ENCODE peak calls at places on chromosomes 7 and 10, in four cellular contexts. One of them, this sample, is unnamed.

GRCh38 chr10:123008379-123009104 is at the start of the genes ACADSB and IKZF5:
- DNase-seq in PC-3: peak; percentile 89
- DNase-seq in fibroblast of lung: peak; percentile 97
- DNase-seq in neural progenitor cell: peak; percentile 99
- DNase-seq in this sample: peak; percentile 99

GRCh38 chr7:152312316-152312715 is 123.5 kb downstream of the KMT2C start:
- DNase-seq in PC-3: no peak
- DNase-seq in neural progenitor cell: no peak
- DNase-seq in fibroblast of lung: peak; percentile 22
- DNase-seq in this sample: no peak

GRCh38 chr10:43689007-43689491 is 40.4 kb upstream of the ZNF32 start:
- DNase-seq in neural progenitor cell: no peak
- DNase-seq in PC-3: no peak
- DNase-seq in fibroblast of lung: no peak
- DNase-seq in this sample: no peak

GRCh38 chr10:125762692-125763648 is 12.7 kb downstream of the MMP21 start:
- DNase-seq in PC-3: no peak
- DNase-seq in neural progenitor cell: no peak
- DNase-seq in fibroblast of lung: no peak
- DNase-seq in this sample: no peak

GRCh38 chr10:52488606-52489485 is 174.8 kb downstream of the DKK1 start:
- DNase-seq in fibroblast of lung: peak; percentile 26
- DNase-seq in PC-3: peak; percentile 99
- DNase-seq in neural progenitor cell: peak; percentile 41
- DNase-seq in this sample: peak; percentile 63

GRCh38 chr7:100374601-100375000 is 1.3 kb downstream of the PILRA start:
- DNase-seq in neural progenitor cell: no peak
- DNase-seq in PC-3: no peak
- DNase-seq in fibroblast of lung: no peak
- DNase-seq in this sample: no peak

GRCh38 chr7:28046035-28046434 is 134.6 kb downstream of the JAZF1 start:
- DNase-seq in fibroblast of lung: no peak
- DNase-seq in neural progenitor cell: no peak
- DNase-seq in PC-3: no peak
- DNase-seq in this sample: no peak

GRCh38 chr10:23994459-23995046 is 214.4 kb upstream of the KIAA1217 start:
- DNase-seq in PC-3: peak; percentile 69
- DNase-seq in neural progenitor cell: peak; percentile 69
- DNase-seq in fibroblast of lung: peak; percentile 40
- DNase-seq in this sample: peak; percentile 83

GRCh38 chr7:154744861-154745258 is 258.1 kb downstream of the PAXIP1 start:
- DNase-seq in fibroblast of lung: no peak
- DNase-seq in neural progenitor cell: no peak
- DNase-seq in PC-3: no peak
- DNase-seq in this sample: no peak

GRCh38 chr10:61939575-61940301 is 38.2 kb downstream of the ARID5B start:
- DNase-seq in fibroblast of lung: peak; percentile 87
- DNase-seq in neural progenitor cell: no peak
- DNase-seq in PC-3: peak; percentile 100
- DNase-seq in this sample: no peak

GRCh38 chr10:129323311-129323710 is 143.7 kb upstream of the MGMT start:
- DNase-seq in neural progenitor cell: peak; percentile 63
- DNase-seq in fibroblast of lung: no peak
- DNase-seq in PC-3: no peak
- DNase-seq in this sample: no peak

GRCh38 chr10:15433850-15434537 is 62.9 kb upstream of the FAM171A1 start:
- DNase-seq in PC-3: peak; percentile 50
- DNase-seq in neural progenitor cell: peak; percentile 68
- DNase-seq in fibroblast of lung: peak; percentile 32
- DNase-seq in this sample: peak; percentile 81

GRCh38 chr7:17870406-17870805 is 69.9 kb downstream of the SNX13 start:
- DNase-seq in PC-3: no peak
- DNase-seq in neural progenitor cell: no peak
- DNase-seq in fibroblast of lung: no peak
- DNase-seq in this sample: no peak

GRCh38 chr10:24790599-24790998 is 66.9 kb upstream of the ARHGAP21 start:
- DNase-seq in fibroblast of lung: peak; percentile 28
- DNase-seq in neural progenitor cell: peak; percentile 76
- DNase-seq in PC-3: no peak
- DNase-seq in this sample: no peak

GRCh38 chr7:103010220-103010607 is 64.4 kb downstream of the FBXL13 start:
- DNase-seq in PC-3: no peak
- DNase-seq in fibroblast of lung: no peak
- DNase-seq in neural progenitor cell: no peak
- DNase-seq in this sample: no peak

GRCh38 chr10:77788496-77789010 is 138.0 kb downstream of the DLG5 start:
- DNase-seq in fibroblast of lung: no peak
- DNase-seq in neural progenitor cell: no peak
- DNase-seq in PC-3: no peak
- DNase-seq in this sample: no peak

GRCh38 chr10:6426317-6426716 is 153.8 kb downstream of the PRKCQ start:
- DNase-seq in fibroblast of lung: no peak
- DNase-seq in neural progenitor cell: no peak
- DNase-seq in PC-3: no peak
- DNase-seq in this sample: no peak

GRCh38 chr7:36128448-36129047 is 24.5 kb upstream of the EEPD1 start:
- DNase-seq in fibroblast of lung: peak; percentile 91
- DNase-seq in PC-3: peak; percentile 96
- DNase-seq in neural progenitor cell: no peak
- DNase-seq in this sample: peak; percentile 67

GRCh38 chr10:8296090-8296741 is 241.7 kb downstream of the GATA3 start:
- DNase-seq in neural progenitor cell: peak; percentile 50
- DNase-seq in fibroblast of lung: no peak
- DNase-seq in PC-3: no peak
- DNase-seq in this sample: peak; percentile 38

GRCh38 chr10:32039745-32040144 is 16.5 kb downstream of the KIF5B start:
- DNase-seq in PC-3: no peak
- DNase-seq in fibroblast of lung: no peak
- DNase-seq in neural progenitor cell: no peak
- DNase-seq in this sample: no peak

GRCh38 chr10:103519798-103520197 is 26.3 kb downstream of the NEURL1 start:
- DNase-seq in neural progenitor cell: no peak
- DNase-seq in PC-3: no peak
- DNase-seq in fibroblast of lung: no peak
- DNase-seq in this sample: no peak

DNA sequence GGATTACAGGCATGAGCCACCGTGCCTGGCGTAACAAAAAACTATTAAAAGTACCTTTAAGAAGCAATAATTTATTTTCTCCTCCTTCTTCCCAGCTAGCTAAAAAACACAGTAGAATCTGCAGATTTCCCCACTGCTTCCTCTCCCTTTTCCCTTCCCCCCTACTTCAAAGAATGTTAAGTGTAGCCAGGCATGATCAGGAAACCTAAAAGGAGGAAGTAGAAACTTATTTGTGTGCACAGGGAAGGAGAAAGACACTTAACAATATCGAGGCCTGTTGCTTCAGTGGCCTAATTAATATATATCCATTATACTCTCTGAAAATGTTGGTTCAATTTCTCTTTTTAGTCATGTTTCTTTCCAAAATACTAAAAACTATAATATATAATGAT is 127.7 kb downstream of the NRBF2 start:
- DNase-seq in fibroblast of lung: no peak
- DNase-seq in neural progenitor cell: no peak
- DNase-seq in PC-3: peak; percentile 31
- DNase-seq in this sample: no peak
- H4K20me1 ChIP-seq in fibroblast of lung: no peaks in the 10 kb centered on the region
- H4K20me1 ChIP-seq in neural progenitor cell: peaks cover 25% of the 10 kb centered on the region
- H4K20me1 ChIP-seq in PC-3: peaks cover 62% of the 10 kb centered on the region
- H4K20me1 ChIP-seq in this sample: peaks cover 74% of the 10 kb centered on the region

GRCh38 chr7:1934756-1935155 is 264.7 kb downstream of the ELFN1 start:
- DNase-seq in neural progenitor cell: no peak
- DNase-seq in fibroblast of lung: no peak
- DNase-seq in PC-3: no peak
- DNase-seq in this sample: no peak

GRCh38 chr7:1935176-1936005 is 265.3 kb downstream of the ELFN1 start:
- DNase-seq in PC-3: no peak
- DNase-seq in neural progenitor cell: no peak
- DNase-seq in fibroblast of lung: no peak
- DNase-seq in this sample: no peak

GRCh38 chr7:1937252-1937605 is 267.2 kb downstream of the ELFN1 start:
- DNase-seq in PC-3: no peak
- DNase-seq in neural progenitor cell: no peak
- DNase-seq in fibroblast of lung: no peak
- DNase-seq in this sample: no peak

GRCh38 chr7:1936531-1937251 is 266.6 kb downstream of the ELFN1 start:
- DNase-seq in fibroblast of lung: no peak
- DNase-seq in PC-3: no peak
- DNase-seq in neural progenitor cell: no peak
- DNase-seq in this sample: no peak

GRCh38 chr7:1936006-1936310 is 265.9 kb downstream of the ELFN1 start:
- DNase-seq in fibroblast of lung: no peak
- DNase-seq in PC-3: no peak
- DNase-seq in neural progenitor cell: no peak
- DNase-seq in this sample: no peak
- H4K20me1 ChIP-seq in fibroblast of lung: no peaks in the 10 kb centered on the region
- H4K20me1 ChIP-seq in PC-3: no peaks in the 10 kb centered on the region
- H4K20me1 ChIP-seq in neural progenitor cell: no peaks in the 10 kb centered on the region
- H4K20me1 ChIP-seq in this sample: no peaks in the 10 kb centered on the region

DNA sequence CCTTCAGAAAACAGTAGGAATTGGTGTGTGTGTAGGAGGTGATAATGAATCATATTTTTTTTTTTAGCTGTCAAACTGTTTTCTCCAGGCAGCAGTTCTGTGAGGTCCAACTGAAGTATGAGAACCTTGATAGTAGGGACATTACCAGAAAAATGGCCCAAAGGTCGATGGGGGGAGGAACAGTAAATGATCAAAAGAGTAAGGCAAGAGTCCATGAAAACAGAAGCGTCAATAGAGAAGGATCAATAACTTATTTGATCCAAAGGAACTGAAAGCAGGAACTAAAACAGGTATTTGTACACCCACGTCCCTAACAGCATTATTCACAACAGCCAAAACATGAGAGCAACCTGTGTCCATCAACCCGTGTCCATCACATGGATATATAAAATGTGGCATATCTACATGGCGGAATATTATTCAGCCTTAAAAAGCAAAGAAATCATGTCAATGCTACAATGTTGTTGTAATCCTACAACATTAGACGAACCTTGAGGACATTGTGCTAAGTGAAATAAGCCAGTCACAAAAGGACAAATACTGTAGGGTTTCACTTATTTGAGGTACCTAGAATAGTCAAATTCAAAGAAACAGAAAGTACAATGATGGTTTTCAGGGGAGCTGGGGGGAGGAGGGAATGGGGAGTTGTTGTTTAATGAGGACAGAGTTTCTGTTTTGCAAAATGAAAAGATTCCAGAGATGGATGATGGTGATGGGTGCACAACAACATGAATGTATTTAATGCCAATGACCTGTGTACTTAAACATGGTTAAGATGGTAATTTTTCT is 214.0 kb upstream of the KLF14 start:
- DNase-seq in neural progenitor cell: no peak
- DNase-seq in PC-3: no peak
- DNase-seq in fibroblast of lung: no peak
- DNase-seq in this sample: no peak
- H4K20me1 ChIP-seq in neural progenitor cell: no peaks in the 10 kb centered on the region
- H4K20me1 ChIP-seq in PC-3: no peaks in the 10 kb centered on the region
- H4K20me1 ChIP-seq in fibroblast of lung: no peaks in the 10 kb centered on the region
- H4K20me1 ChIP-seq in this sample: no peaks in the 10 kb centered on the region

GRCh38 chr7:30304177-30304884 is 19.9 kb downstream of the ZNRF2 start:
- DNase-seq in fibroblast of lung: no peak
- DNase-seq in neural progenitor cell: no peak
- DNase-seq in PC-3: no peak
- DNase-seq in this sample: no peak
- H4K20me1 ChIP-seq in fibroblast of lung: no peaks in the 10 kb centered on the region
- H4K20me1 ChIP-seq in neural progenitor cell: peaks cover 58% of the 10 kb centered on the region
- H4K20me1 ChIP-seq in PC-3: no peaks in the 10 kb centered on the region
- H4K20me1 ChIP-seq in this sample: no peaks in the 10 kb centered on the region

DNA sequence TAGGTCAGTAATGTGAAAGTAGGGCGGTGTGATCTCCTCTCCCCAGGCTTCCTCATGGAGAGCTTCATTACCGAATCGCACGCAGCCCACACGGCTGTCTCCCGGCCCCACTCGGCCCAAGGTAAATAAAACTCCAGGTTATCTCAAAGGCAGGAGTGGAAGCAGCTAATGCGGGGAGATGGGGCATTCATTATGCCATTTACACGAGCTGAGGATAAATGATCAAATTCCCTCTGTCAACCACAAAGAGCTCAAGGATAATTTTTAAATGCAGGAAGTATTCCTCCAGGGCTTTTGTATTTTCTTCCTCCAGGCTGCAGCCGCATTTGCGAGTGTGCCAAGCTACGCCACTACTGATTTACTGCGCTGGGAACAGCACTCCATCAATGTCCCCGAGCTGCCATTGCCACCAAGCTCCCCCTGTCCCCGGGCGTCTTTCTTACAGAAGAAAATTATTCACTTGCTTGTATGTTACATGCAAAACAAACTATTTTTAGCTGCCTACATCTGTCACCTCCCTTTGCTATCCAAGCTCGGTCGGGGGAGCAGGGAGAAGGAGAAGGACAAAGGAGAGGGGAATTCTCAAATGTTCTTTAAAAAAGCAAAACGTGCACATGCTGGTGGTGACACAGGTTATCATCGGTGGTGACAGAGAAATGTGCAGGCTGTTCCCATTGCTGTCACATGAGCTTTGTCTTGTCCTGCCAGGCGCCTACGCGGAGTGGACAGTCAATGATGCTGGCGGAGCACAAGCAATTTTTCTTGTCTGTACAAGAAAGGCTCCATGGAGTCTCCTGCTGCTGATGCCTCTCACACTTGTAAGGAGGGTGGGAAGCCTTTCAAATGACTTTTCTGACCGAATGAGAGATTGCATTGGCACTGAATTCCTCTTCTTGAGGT is 93.2 kb downstream of the ADARB2 start:
- DNase-seq in PC-3: no peak
- DNase-seq in neural progenitor cell: no peak
- DNase-seq in fibroblast of lung: no peak
- DNase-seq in this sample: no peak
- H4K20me1 ChIP-seq in PC-3: no peaks in the 10 kb centered on the region
- H4K20me1 ChIP-seq in neural progenitor cell: peaks cover 16% of the 10 kb centered on the region
- H4K20me1 ChIP-seq in fibroblast of lung: no peaks in the 10 kb centered on the region
- H4K20me1 ChIP-seq in this sample: no peaks in the 10 kb centered on the region

DNA sequence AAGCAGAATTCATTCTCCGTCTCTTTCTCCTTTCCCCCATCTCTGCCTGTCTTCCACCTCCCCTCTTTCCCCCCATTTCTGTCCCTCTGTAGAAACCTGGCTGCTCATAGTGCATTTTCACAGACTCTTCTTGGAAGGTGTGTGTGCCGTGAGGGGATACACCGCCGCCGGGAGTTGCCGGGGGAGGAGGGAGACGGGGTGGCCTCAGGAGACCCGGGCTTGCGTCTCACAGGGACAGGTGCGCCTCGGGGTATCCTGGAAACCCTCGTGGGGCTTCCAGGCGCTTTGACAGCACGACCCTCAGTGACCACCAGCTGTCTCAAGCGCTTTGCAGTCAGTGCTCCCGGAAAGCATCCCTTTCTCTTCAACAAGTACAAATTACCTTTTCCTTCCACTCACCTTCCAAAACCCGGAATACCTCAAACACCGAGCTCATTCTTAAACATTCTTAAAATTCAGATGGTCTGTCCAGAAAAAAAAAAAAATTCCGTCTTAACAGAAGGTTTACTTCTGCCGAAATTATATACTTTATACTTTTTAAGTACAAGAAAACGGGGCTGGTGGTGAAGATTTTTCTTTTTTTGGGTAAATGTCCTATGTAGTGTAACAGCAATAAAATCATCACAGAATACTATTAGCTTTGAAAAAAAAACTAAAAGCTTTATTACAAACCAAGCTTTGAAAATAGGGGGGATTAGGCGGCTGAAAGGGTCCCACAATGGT is 8.2 kb downstream of the EMX2 start:
- DNase-seq in neural progenitor cell: peak; percentile 68
- DNase-seq in fibroblast of lung: no peak
- DNase-seq in PC-3: no peak
- DNase-seq in this sample: no peak
- H4K20me1 ChIP-seq in neural progenitor cell: peaks cover 75% of the 10 kb centered on the region
- H4K20me1 ChIP-seq in fibroblast of lung: no peaks in the 10 kb centered on the region
- H4K20me1 ChIP-seq in PC-3: no peaks in the 10 kb centered on the region
- H4K20me1 ChIP-seq in this sample: no peaks in the 10 kb centered on the region